ENCODE peak calls at places on chromosome 16, in six cellular contexts. R is mucosa of gallbladder, P is posterior cingulate gyrus, Y is HuH-7.5, L is PC-9, S is NCI-H1105. E is an unnamed sample.

GRCh38 chr16:77836801-77837200 is 48.4 kb downstream of the VAT1L start:
- DNase-seq in R (no peak), P (no peak), Y (no peak), L (no peak), S (no peak), E (no peak)

GRCh38 chr16:26198221-26198620 is 506.5 kb downstream of the HS3ST4 start:
- DNase-seq in R (no peak), P (no peak), Y (no peak), L (no peak), S (no peak), E (no peak)

GRCh38 chr16:86483-86952 is 8.5 kb downstream of the MPG start:
- DNase-seq in R (no peak), P (no peak), Y (no peak), L (no peak), S (no peak), E (no peak)

GRCh38 chr16:67449328-67449727 is 18.4 kb downstream of the HSD11B2 start:
- DNase-seq in R (no peak), P (no peak), Y (no peak), L (no peak), S (no peak), E (no peak)

GRCh38 chr16:56354016-56354415 is 71.3 kb downstream of the AMFR start:
- DNase-seq in R (no peak), P (no peak), Y (no peak), L (no peak), S (no peak), E (no peak)

GRCh38 chr16:30157214-30157613 is 26.2 kb upstream of the CORO1A start:
- DNase-seq in R (no peak), P (no peak), Y (no peak), L (no peak), S (no peak), E (no peak)

GRCh38 chr16:13770436-13770835 is 149.5 kb upstream of the ERCC4 start:
- DNase-seq in R (no peak), P (no peak), Y (no peak), L (no peak), S (no peak), E (no peak)

GRCh38 chr16:29107299-29107698 is 122.4 kb downstream of the LAT start:
- DNase-seq in R (no peak), P (no peak), Y (no peak), L (peak), S (no peak), E (no peak)

GRCh38 chr16:79169239-79169638 is 431.3 kb downstream of the MAF start:
- DNase-seq in R (no peak), P (no peak), Y (no peak), L (no peak), S (no peak), E (no peak)

GRCh38 chr16:6643083-6643686 is 689.5 kb upstream of the RBFOX1 start:
- DNase-seq in R (peak), P (no peak), Y (peak), L (peak), S (peak), E (peak)

GRCh38 chr16:351804-352520 is 561 bp downstream of the AXIN1 start:
- DNase-seq in R (no peak), P (no peak), Y (peak), L (no peak), S (no peak), E (no peak)

GRCh38 chr16:87966685-87967185 is 15.5 kb downstream of the BANP start:
- DNase-seq in R (no peak), P (no peak), Y (no peak), L (no peak), S (no peak), E (no peak)

GRCh38 chr16:66936889-66937554 is 1.7 kb downstream of the CES2 start:
- DNase-seq in R (no peak), P (no peak), Y (no peak), L (no peak), S (no peak), E (no peak)

GRCh38 chr16:87207509-87207908 is 109.7 kb downstream of the C16orf95 start:
- DNase-seq in R (no peak), P (no peak), Y (no peak), L (no peak), S (no peak), E (no peak)

GRCh38 chr16:82460761-82461160 is 166.0 kb upstream of the CDH13 start:
- DNase-seq in R (no peak), P (no peak), Y (no peak), L (no peak), S (no peak), E (no peak)

GRCh38 chr16:81832801-81833547 is 53.9 kb downstream of the PLCG2 start:
- DNase-seq in R (no peak), P (no peak), Y (no peak), L (no peak), S (no peak), E (no peak)

GRCh38 chr16:50741225-50741807 is 570 bp upstream of the CYLD start:
- DNase-seq in R (no peak), P (no peak), Y (no peak), L (no peak), S (no peak), E (no peak)

GRCh38 chr16:49546735-49547134 is 173.1 kb downstream of the C16orf78 start:
- DNase-seq in R (no peak), P (no peak), Y (no peak), L (no peak), S (no peak), E (no peak)

GRCh38 chr16:50213939-50214519 is 52.3 kb upstream of the ADCY7 start:
- DNase-seq in R (no peak), P (no peak), Y (no peak), L (no peak), S (peak), E (no peak)

GRCh38 chr16:86157616-86158247 is 258.8 kb downstream of the IRF8 start:
- DNase-seq in R (no peak), P (no peak), Y (no peak), L (no peak), S (no peak), E (no peak)

GRCh38 chr16:87701066-87701425 is 64.7 kb downstream of the KLHDC4 start:
- DNase-seq in R (no peak), P (no peak), Y (no peak), L (no peak), S (no peak), E (no peak)

GRCh38 chr16:11034481-11034931 is 90.1 kb downstream of the CLEC16A start:
- DNase-seq in R (no peak), P (no peak), Y (no peak), L (no peak), S (no peak), E (no peak)

GRCh38 chr16:15970202-15970601 is 20.8 kb downstream of the ABCC1 start:
- DNase-seq in R (no peak), P (no peak), Y (no peak), L (no peak), S (no peak), E (no peak)

GRCh38 chr16:79826732-79827514 is 226.4 kb upstream of the MAF start:
- DNase-seq in R (no peak), P (no peak), Y (no peak), L (no peak), S (no peak), E (no peak)

GRCh38 chr16:19655242-19655777 is 62.7 kb downstream of the KNOP1 start:
- DNase-seq in R (no peak), P (no peak), Y (no peak), L (no peak), S (no peak), E (no peak)

GRCh38 chr16:23608194-23608593 is 12.1 kb upstream of the NDUFAB1 start:
- DNase-seq in R (no peak), P (no peak), Y (no peak), L (no peak), S (no peak), E (no peak)

GRCh38 chr16:47483616-47484015 is 22.5 kb downstream of the PHKB start:
- DNase-seq in R (no peak), P (no peak), Y (no peak), L (no peak), S (no peak), E (no peak)

GRCh38 chr16:17803625-17804410 is 333.1 kb upstream of the XYLT1 start:
- DNase-seq in R (no peak), P (no peak), Y (no peak), L (no peak), S (no peak), E (no peak)

GRCh38 chr16:83779881-83780280 is 27.9 kb upstream of the HSBP1 start:
- DNase-seq in R (no peak), P (no peak), Y (no peak), L (no peak), S (no peak), E (no peak)

GRCh38 chr16:67431077-67431804 is at the start of gene HSD11B2:
- DNase-seq in R (no peak), P (no peak), Y (no peak), L (peak), S (peak), E (peak)

GRCh38 chr16:53040788-53041187 is 11.9 kb downstream of the CHD9NB start:
- DNase-seq in R (no peak), P (no peak), Y (no peak), L (no peak), S (no peak), E (no peak)

GRCh38 chr16:19077879-19078278 is 10.5 kb downstream of the COQ7 start:
- DNase-seq in R (no peak), P (no peak), Y (no peak), L (no peak), S (no peak), E (no peak)

GRCh38 chr16:89150090-89150835 is 21.3 kb upstream of the CDH15 start:
- DNase-seq in R (no peak), P (no peak), Y (no peak), L (no peak), S (peak), E (no peak)

GRCh38 chr16:75580-76501 is 2.2 kb upstream of the MPG start:
- DNase-seq in R (peak), P (no peak), Y (no peak), L (peak), S (no peak), E (no peak)

GRCh38 chr16:3761375-3762079 is 44.2 kb upstream of the TRAP1 start:
- DNase-seq in R (no peak), P (no peak), Y (no peak), L (no peak), S (no peak), E (no peak)

GRCh38 chr16:57807968-57808528 is 5.8 kb upstream of the KIFC3 start:
- DNase-seq in R (peak), P (peak), Y (peak), L (peak), S (no peak), E (peak)

GRCh38 chr16:71711789-71712188 is 12.7 kb downstream of the PHLPP2 start:
- DNase-seq in R (no peak), P (no peak), Y (no peak), L (no peak), S (no peak), E (no peak)

GRCh38 chr16:69123894-69124293 is 8.5 kb downstream of the CHTF8 start:
- DNase-seq in R (peak), P (no peak), Y (no peak), L (peak), S (no peak), E (peak)